ENCODE peak calls at places on chromosomes 16 and 17, in nine cellular contexts. U is endodermal cell, J is body of pancreas, R is fibroblast of villous mesenchyme, P is fibroblast of pulmonary artery, Q is lower lobe of right lung, V is left lung, B is MM.1S, Z is IMR-90. O is an unnamed sample.

GRCh38 chr16:14105976-14106375 is 34.9 kb downstream of the MRTFB start:
- DNase-seq in Q (no peak), P (no peak), J (no peak), B (no peak), U (no peak), Z (no peak), R (no peak), V (no peak), O (no peak)

GRCh38 chr16:3520861-3521260 is 20.1 kb downstream of the CLUAP1 start:
- DNase-seq in U (peak), P (no peak), R (no peak), Z (no peak), J (peak), Q (no peak), V (no peak), B (no peak), O (no peak)

GRCh38 chr16:82007189-82007588 is 4.1 kb downstream of the SDR42E1 start:
- DNase-seq in U (no peak), J (no peak), R (peak), Z (no peak), Q (no peak), B (no peak), P (no peak), V (no peak), O (no peak)

GRCh38 chr16:80580109-80580832 is 39.5 kb downstream of the DYNLRB2 start:
- DNase-seq in V (no peak), P (peak), Q (no peak), Z (peak), R (peak), B (peak), U (no peak), J (no peak), O (peak)

GRCh38 chr16:2985893-2986355 is 5.7 kb upstream of the PKMYT1 start:
- DNase-seq in Q (no peak), P (no peak), U (peak), B (no peak), R (no peak), V (no peak), Z (no peak), J (peak), O (no peak)

GRCh38 chr16:30365200-30365599 is 5.1 kb downstream of the TBC1D10B start:
- DNase-seq in B (no peak), V (no peak), U (no peak), J (no peak), P (no peak), Z (no peak), R (no peak), Q (no peak), O (no peak)

GRCh38 chr16:11315499-11315898 is 29.8 kb upstream of the RMI2 start:
- DNase-seq in P (peak), J (no peak), U (peak), V (no peak), B (no peak), R (peak), Q (no peak), Z (peak), O (no peak)

GRCh38 chr17:8287651-8288335 is 677 bp upstream of the RANGRF start:
- DNase-seq in V (no peak), B (no peak), J (peak), P (no peak), R (no peak), U (no peak), Q (peak), Z (no peak), O (no peak)

GRCh38 chr17:64775701-64776570 is 113.8 kb upstream of the SMURF2 start:
- DNase-seq in U (no peak), P (no peak), R (no peak), Q (no peak), V (no peak), B (no peak), J (no peak), Z (no peak), O (no peak)

GRCh38 chr17:45902892-45903346 is 8.6 kb downstream of the MAPT start:
- DNase-seq in R (no peak), P (no peak), J (peak), B (no peak), Q (no peak), U (no peak), V (no peak), Z (no peak), O (no peak)

GRCh38 chr17:45906927-45907622 is 12.7 kb downstream of the MAPT start:
- DNase-seq in V (no peak), R (no peak), P (no peak), J (no peak), U (no peak), B (no peak), Z (no peak), Q (no peak), O (no peak)

GRCh38 chr17:45906237-45906636 is 11.9 kb downstream of the MAPT start:
- DNase-seq in B (no peak), J (no peak), P (no peak), U (no peak), V (no peak), R (no peak), Z (no peak), Q (no peak), O (no peak)

GRCh38 chr17:45905812-45906211 is 11.5 kb downstream of the MAPT start:
- DNase-seq in V (no peak), P (no peak), J (no peak), Z (no peak), U (no peak), R (no peak), B (no peak), Q (no peak), O (no peak)

GRCh38 chr17:45904886-45905285 is 10.5 kb downstream of the MAPT start:
- DNase-seq in U (no peak), Q (no peak), B (no peak), J (no peak), V (no peak), Z (no peak), R (no peak), P (no peak), O (no peak)
- H3K4me3 ChIP-seq in U (no peak), Q (no peak), B (no peak), J (no peak), V (no peak), Z (no peak), R (no peak), P (no peak), O (no peak)

DNA sequence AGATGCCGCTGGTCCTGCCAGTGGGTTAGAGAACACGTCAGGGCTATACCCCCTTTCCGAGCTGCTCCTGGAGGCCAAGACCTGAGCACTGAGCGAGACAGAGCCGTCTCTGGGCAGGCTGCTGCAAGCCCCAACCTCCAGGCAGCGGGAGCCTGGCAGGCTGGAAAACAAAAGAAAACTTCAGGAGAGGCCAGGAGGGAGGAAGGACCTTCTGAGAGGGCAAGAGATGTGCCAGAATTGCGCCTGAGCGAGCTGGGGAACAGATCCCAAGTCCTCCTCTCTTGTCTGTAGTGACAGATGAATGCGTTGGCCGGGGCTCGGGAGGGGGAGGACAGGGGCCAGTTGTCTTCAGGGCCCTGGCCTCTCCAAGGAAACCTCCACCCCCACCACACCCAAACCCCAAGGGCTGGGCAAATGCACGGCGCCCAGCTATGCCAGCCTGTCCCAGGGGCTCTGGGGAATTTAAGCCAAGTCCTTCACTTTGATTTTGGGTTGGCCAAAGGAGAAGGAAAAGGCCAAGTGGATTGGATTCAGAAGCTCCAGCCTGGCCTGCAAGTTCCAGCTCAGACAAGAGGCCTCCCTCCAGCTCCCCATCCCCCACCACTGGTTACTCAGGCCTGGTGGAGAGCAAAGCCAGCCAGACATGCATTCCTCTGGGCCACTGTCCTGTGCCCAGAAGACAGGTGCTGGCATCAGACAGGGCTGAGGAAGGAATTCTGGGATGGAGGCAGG is 18.1 kb downstream of the SDK2 start:
- DNase-seq in V (no peak), U (peak), Z (no peak), J (no peak), B (no peak), P (no peak), Q (no peak), R (no peak), O (no peak)
- TF ChIP-seq CTCF in V (no peak), U (no peak), Z (no peak), J (no peak), B (no peak), P (no peak), Q (no peak), R (no peak), O (no peak)

GRCh38 chr17:57283203-57283971 is 27.1 kb downstream of the MSI2 start:
- DNase-seq in U (no peak), R (no peak), Z (no peak), Q (no peak), V (no peak), P (no peak), B (no peak), J (no peak), O (no peak)

GRCh38 chr17:57286372-57287105 is 30.2 kb downstream of the MSI2 start:
- DNase-seq in V (no peak), J (no peak), B (no peak), U (no peak), Q (no peak), P (no peak), Z (no peak), R (peak), O (no peak)

GRCh38 chr17:57284583-57284982 is 28.3 kb downstream of the MSI2 start:
- DNase-seq in P (no peak), J (no peak), R (no peak), B (peak), Z (no peak), U (no peak), Q (no peak), V (no peak), O (no peak)

GRCh38 chr17:57285681-57286080 is 29.4 kb downstream of the MSI2 start:
- DNase-seq in R (no peak), P (no peak), U (no peak), B (peak), V (no peak), Z (no peak), Q (no peak), J (no peak), O (no peak)

GRCh38 chr17:57284984-57285646 is 28.8 kb downstream of the MSI2 start:
- DNase-seq in U (peak), P (no peak), Z (no peak), B (peak), J (no peak), R (no peak), Q (no peak), V (no peak), O (no peak)
- H3K4me3 ChIP-seq in U (no peak), P (no peak), Z (no peak), B (peak), J (no peak), R (no peak), Q (no peak), V (no peak), O (no peak)

GRCh38 chr17:73956595-73957465 is 246.6 kb upstream of the RPL38 start:
- DNase-seq in V (peak), U (peak), B (peak), Z (no peak), J (peak), P (peak), Q (peak), R (peak), O (no peak)
- TF ChIP-seq CTCF in V (peak), U (peak), B (peak), Z (no peak), J (peak), P (peak), Q (peak), R (peak), O (peak)

GRCh38 chr16:78098544-78099371 is 696 bp upstream of the WWOX start:
- DNase-seq in Q (no peak), B (no peak), J (no peak), Z (no peak), V (no peak), R (no peak), U (no peak), P (no peak), O (no peak)
- H3K4me3 ChIP-seq in Q (peak), B (peak), J (no peak), Z (peak), V (peak), R (peak), U (peak), P (peak), O (peak)

GRCh38 chr16:89304941-89305705 is 87.6 kb downstream of the ZNF778 start:
- DNase-seq in J (no peak), R (no peak), B (no peak), U (no peak), Z (no peak), P (no peak), Q (no peak), V (no peak), O (no peak)

GRCh38 chr16:89312194-89312593 is 94.7 kb downstream of the ZNF778 start:
- DNase-seq in V (no peak), J (no peak), R (no peak), Q (no peak), P (no peak), Z (no peak), U (no peak), B (no peak), O (no peak)

GRCh38 chr16:89307421-89307805 is 89.9 kb downstream of the ZNF778 start:
- DNase-seq in Q (no peak), R (no peak), P (no peak), V (no peak), B (no peak), J (no peak), Z (no peak), U (no peak), O (no peak)

GRCh38 chr16:89309438-89310122 is 92.1 kb downstream of the ZNF778 start:
- DNase-seq in Q (no peak), R (no peak), U (no peak), B (no peak), V (no peak), Z (no peak), P (no peak), J (no peak), O (no peak)

GRCh38 chr16:89308391-89309333 is 91.2 kb downstream of the ZNF778 start:
- DNase-seq in Z (no peak), V (no peak), U (peak), Q (no peak), J (no peak), B (no peak), P (no peak), R (no peak), O (no peak)
- TF ChIP-seq CTCF in Z (peak), V (peak), U (peak), Q (peak), J (no peak), B (peak), P (peak), R (peak), O (peak)